ENCODE peak calls at places on chromosome 21, in four cellular contexts. U is GM23248, A is neural progenitor cell, Q is SK-N-SH. J is an unnamed sample.

GRCh38 chr21:23664193-23664694 is 1943.0 kb downstream of the MRPL39 start:
- DNase-seq in U (no peak), A (no peak), Q (no peak), J (no peak)

GRCh38 chr21:37281993-37282392 is 14.9 kb upstream of the VPS26C start:
- DNase-seq in U (no peak), A (peak; percentile 35), Q (no peak), J (no peak)

GRCh38 chr21:16308269-16308668 is 578.5 kb downstream of the USP25 start:
- DNase-seq in U (peak; percentile 58), A (no peak), Q (no peak), J (no peak)

GRCh38 chr21:26614251-26614650 is 41.2 kb upstream of the CYYR1 start:
- DNase-seq in U (no peak), A (no peak), Q (no peak), J (no peak)

GRCh38 chr21:39016740-39017315 is 166.4 kb downstream of the PSMG1 start:
- DNase-seq in U (no peak), A (no peak), Q (no peak), J (no peak)

GRCh38 chr21:16211339-16212303 is 481.8 kb downstream of the USP25 start:
- DNase-seq in U (peak; percentile 21), A (no peak), Q (no peak), J (no peak)

GRCh38 chr21:20875741-20876140 is 122.5 kb upstream of the NCAM2 start:
- DNase-seq in U (no peak), A (peak; percentile 13), Q (no peak), J (no peak)

GRCh38 chr21:31501921-31502320 is 157.6 kb upstream of the SOD1 start:
- DNase-seq in U (no peak), A (no peak), Q (no peak), J (peak; percentile 33)

GRCh38 chr21:45695086-45695485 is 51.6 kb downstream of the PCBP3 start:
- DNase-seq in U (no peak), A (peak; percentile 74), Q (no peak), J (no peak)

GRCh38 chr21:46033410-46034404 is 52.1 kb downstream of the COL6A1 start:
- DNase-seq in U (no peak), A (no peak), Q (no peak), J (no peak)

GRCh38 chr21:16419188-16419874 is 689.5 kb downstream of the USP25 start:
- DNase-seq in U (peak; percentile 41), A (peak; percentile 3), Q (peak; percentile 59), J (peak; percentile 4)

GRCh38 chr21:17613242-17613676 is 558 bp upstream of the BTG3 start:
- DNase-seq in U (peak; percentile 53), A (no peak), Q (no peak), J (peak; percentile 9)

GRCh38 chr21:15279484-15279883 is 214.7 kb upstream of the NRIP1 start:
- DNase-seq in U (no peak), A (no peak), Q (no peak), J (no peak)

GRCh38 chr21:45818276-45818903 is 163.2 kb upstream of the COL6A1 start:
- DNase-seq in U (peak; percentile 76), A (no peak), Q (no peak), J (peak; percentile 75)

GRCh38 chr21:27426196-27426595 is 459.3 kb upstream of the ADAMTS5 start:
- DNase-seq in U (peak; percentile 3), A (no peak), Q (peak; percentile 4), J (no peak)

GRCh38 chr21:30981403-30981802 is 56.9 kb downstream of the KRTAP19-8 start:
- DNase-seq in U (no peak), A (no peak), Q (no peak), J (no peak)

GRCh38 chr21:15000076-15000475 is 64.7 kb downstream of the NRIP1 start:
- DNase-seq in U (peak; percentile 55), A (no peak), Q (no peak), J (no peak)

GRCh38 chr21:27149034-27149433 is 182.1 kb upstream of the ADAMTS5 start:
- DNase-seq in U (peak; percentile 60), A (no peak), Q (no peak), J (no peak)

GRCh38 chr21:15121655-15122120 is 56.9 kb upstream of the NRIP1 start:
- DNase-seq in U (peak; percentile 9), A (no peak), Q (no peak), J (no peak)

DNA sequence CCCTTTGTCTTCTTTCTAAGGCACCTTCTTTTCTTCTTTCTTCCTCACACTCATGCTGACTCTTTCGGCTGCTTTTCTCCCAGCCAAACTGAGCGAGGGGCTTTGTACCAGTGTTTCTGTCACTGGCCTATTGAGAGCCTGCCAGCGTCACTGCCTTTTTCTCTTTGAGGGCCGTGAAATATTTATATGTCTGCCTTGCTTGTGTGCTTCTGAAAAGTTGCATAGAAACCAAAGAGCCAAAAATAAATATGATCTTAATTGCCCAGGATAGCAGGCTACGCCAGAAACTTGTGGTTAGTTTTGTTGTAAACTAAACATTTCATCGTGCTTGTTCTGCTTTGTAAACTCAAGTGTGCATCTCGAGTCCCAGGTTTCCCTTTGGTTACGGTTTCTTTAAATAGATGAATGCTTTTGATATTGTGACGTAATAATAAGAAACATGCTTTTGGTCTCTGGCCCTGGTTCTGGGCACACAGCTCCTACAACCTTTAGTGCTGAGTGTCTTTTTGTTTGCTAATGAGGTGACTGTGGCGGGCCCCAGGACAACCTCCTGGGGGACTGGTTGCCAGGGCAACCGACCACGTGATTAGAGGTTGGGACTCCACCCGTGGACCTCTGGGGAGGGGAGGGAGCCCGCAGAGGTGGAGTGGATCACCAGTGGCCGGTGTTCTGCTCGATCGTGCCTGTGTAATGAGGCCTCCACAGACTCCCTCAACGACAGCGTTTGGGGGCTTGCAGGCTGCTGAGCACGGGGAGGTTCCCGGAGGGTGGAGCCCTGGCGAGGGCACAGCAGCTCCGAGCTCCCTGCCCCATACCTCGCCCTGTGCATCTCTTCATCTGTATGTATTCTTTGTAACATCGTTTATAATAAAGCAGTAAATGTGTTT is 10.9 kb downstream of the SLC37A1 start:
- DNase-seq in U (peak; percentile 39), A (peak; percentile 75), Q (no peak), J (no peak)
- H3F3A ChIP-seq in U (no peaks in the 10 kb centered on the region), A (peaks cover 15% of the 10 kb centered on the region), Q (no peaks in the 10 kb centered on the region), J (no peaks in the 10 kb centered on the region)

DNA sequence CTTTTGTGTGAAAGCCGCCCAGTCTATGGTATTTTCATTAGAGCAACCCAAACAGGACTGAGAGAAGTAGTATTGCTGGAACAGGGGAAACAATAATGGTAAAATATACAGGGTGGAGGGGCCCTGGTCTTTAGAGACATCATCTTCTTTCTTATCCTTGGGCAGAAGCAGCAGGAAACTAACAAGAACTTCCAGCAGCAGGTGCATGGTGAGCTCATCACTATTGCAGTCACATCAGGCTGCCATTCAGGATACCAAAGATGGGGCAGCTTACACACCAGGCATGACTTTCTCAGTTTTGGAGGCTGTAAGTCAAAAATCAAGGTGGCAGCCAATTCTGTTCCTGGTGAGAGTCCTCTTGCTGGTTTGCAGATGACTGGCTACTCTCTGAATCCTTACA is 478.3 kb upstream of the RUNX1 start:
- DNase-seq in U (no peak), A (no peak), Q (no peak), J (no peak)
- H3K27ac ChIP-seq in U (no peak overlapping the region), A (no peak overlapping the region), Q (no peak overlapping the region), J (no peak overlapping the region)

GRCh38 chr21:33384851-33385331 is 18.3 kb upstream of the IFNGR2 start:
- DNase-seq in U (no peak), A (no peak), Q (no peak), J (no peak)

GRCh38 chr21:33388188-33388587 is 15.0 kb upstream of the IFNGR2 start:
- DNase-seq in U (no peak), A (no peak), Q (no peak), J (no peak)

GRCh38 chr21:33380483-33380998 is 22.7 kb upstream of the IFNGR2 start:
- DNase-seq in U (peak; percentile 99), A (no peak), Q (no peak), J (peak; percentile 92)

GRCh38 chr21:33386222-33386784 is 16.9 kb upstream of the IFNGR2 start:
- DNase-seq in U (peak; percentile 29), A (peak; percentile 9), Q (no peak), J (no peak)

DNA sequence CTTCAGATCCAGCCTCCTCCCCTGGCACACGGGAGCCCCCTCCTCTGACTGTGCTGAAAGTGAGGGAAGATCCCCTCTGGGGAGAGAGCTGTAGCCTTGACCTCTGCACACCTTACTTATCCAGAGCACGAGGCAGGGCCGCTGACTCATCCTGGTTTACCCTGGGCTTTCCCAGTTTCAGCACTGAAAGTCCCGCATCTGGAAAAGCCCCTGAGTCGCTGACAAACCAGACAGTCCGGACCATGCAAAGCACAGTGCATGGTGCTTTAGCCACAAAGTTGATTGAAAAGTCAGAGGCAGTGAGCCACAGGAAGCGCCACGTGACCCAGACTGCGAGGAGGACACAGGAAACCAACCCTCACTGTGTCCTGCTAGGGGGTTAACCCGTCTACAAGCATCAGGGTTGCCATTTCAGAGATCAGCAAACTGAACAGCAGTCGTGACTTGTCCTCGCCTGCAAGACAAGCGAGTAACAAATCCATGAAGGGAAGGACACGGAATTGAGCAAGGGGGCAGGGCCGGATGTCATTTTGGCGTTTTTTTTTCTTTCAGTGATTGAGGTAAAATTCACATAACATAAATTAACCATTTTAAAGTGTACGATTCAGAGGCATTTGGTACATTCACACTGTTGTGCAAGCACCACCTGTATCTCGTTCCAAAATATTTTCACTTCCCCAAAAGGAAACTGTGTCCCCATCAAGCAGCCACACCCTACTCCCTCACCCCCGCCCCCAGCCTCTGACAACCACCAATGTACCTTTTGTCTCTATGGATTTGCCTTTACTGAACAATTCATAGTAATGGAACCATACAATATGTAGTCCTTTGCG is 19.9 kb upstream of the IFNGR2 start:
- DNase-seq in U (peak; percentile 88), A (peak; percentile 10), Q (no peak), J (peak; percentile 90)
- H3K9me3 ChIP-seq in U (no peaks in the 10 kb centered on the region), A (no peaks in the 10 kb centered on the region), Q (no peaks in the 10 kb centered on the region), J (no peaks in the 10 kb centered on the region)

DNA sequence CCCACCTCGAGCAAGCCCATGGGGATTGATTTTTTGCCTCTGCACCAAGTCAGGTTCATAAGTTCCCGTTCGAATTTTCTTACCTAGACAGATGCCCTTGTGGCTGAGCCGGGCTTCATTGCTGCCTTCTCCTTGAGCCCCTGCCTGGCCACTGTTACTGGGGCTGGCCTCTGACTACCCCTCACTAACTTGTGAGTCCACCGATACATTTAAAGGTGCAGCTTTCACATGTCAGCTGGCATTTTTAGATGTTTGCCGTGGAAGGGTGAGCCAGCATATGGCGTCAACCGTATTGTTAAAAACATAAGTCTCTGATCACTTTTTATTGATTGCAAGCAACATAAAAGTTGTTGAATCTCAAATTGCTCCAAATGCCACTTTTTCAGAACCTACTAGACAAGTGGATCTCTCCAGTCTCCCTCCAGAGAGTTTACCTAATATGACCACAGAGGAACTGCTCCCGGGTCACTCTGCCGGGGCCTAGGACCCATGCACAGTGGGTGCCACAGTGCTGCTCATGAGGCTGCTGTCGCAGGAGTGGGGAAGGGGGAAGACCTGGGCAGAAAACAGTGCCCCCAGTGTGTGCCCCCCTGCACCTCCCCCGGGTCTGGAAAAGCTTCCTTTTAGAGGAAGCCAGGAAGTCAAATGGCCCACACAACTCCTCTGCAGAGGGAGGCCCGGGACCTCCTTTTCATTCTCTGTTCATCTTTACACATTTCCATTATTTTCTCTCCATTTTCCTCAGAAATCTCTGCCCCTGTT is 18.8 kb downstream of the MX1 start:
- DNase-seq in U (no peak), A (no peak), Q (no peak), J (no peak)
- H3F3A ChIP-seq in U (no peaks in the 10 kb centered on the region), A (no peaks in the 10 kb centered on the region), Q (no peaks in the 10 kb centered on the region), J (no peaks in the 10 kb centered on the region)

DNA sequence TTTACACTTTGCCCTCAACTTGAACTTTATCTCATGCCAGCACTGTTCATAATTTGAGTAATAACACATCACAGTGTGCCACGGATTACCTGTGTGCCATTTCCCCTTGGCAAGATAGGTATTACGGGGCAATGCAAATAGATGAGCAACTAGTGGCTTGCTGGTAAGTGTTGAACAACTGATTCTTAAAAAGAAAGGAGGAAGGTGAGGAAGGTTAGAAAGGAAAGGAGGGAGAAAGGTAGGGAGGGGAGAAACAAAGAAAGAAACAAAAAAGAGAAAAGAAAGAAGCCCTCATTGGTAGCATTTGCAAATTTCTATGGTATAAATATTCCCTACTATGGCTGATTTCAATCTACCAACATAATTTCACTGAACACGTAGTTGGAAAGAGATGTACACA is 118.2 kb upstream of the OLIG2 start:
- DNase-seq in U (no peak), A (no peak), Q (no peak), J (no peak)
- H3K27ac ChIP-seq in U (no peak overlapping the region), A (no peak overlapping the region), Q (no peak overlapping the region), J (no peak overlapping the region)